ENCODE peak calls at places on chromosomes 5 and 9, in four cellular contexts. N is uterus, G is lower lobe of right lung, B is GM20000. K is an unnamed sample.

GRCh38 chr5:87243161-87243877 is 24.4 kb upstream of the RASA1 start:
- DNase-seq in N (no peak), G (no peak), B (no peak), K (peak)

GRCh38 chr5:83562207-83562606 is 90.7 kb downstream of the VCAN start:
- DNase-seq in N (no peak), G (no peak), B (no peak), K (no peak)

GRCh38 chr5:54024466-54024865 is 285.9 kb downstream of the ARL15 start:
- DNase-seq in N (no peak), G (no peak), B (no peak), K (peak)

GRCh38 chr9:88074931-88075330 is 63.3 kb downstream of the SPATA31C2 start:
- DNase-seq in N (no peak), G (no peak), B (no peak), K (no peak)

GRCh38 chr5:77262685-77263084 is 52.2 kb downstream of the PDE8B start:
- DNase-seq in N (no peak), G (no peak), B (no peak), K (no peak)

GRCh38 chr5:54743997-54744788 is 226.6 kb downstream of the SNX18 start:
- DNase-seq in N (no peak), G (peak), B (peak), K (no peak)

GRCh38 chr9:14151451-14151850 is 162.5 kb downstream of the NFIB start:
- DNase-seq in N (no peak), G (no peak), B (no peak), K (no peak)

GRCh38 chr5:138975098-138975847 is 100.1 kb upstream of the LRRTM2 start:
- DNase-seq in N (peak), G (no peak), B (no peak), K (peak)

GRCh38 chr5:96228449-96228848 is 204.6 kb downstream of the PCSK1 start:
- DNase-seq in N (no peak), G (no peak), B (no peak), K (no peak)

GRCh38 chr9:21096901-21097255 is 19.1 kb upstream of the IFNB1 start:
- DNase-seq in N (no peak), G (no peak), B (no peak), K (no peak)

GRCh38 chr9:115777610-115778009 is 376.0 kb upstream of the PAPPA start:
- DNase-seq in N (no peak), G (no peak), B (no peak), K (peak)

GRCh38 chr5:133996683-133997252 is 8.0 kb downstream of the VDAC1 start:
- DNase-seq in N (no peak), G (no peak), B (no peak), K (peak)

GRCh38 chr9:112006361-112007020 is 109.9 kb downstream of the UGCG start:
- DNase-seq in N (no peak), G (no peak), B (no peak), K (no peak)

GRCh38 chr5:80250801-80251200 is 5.0 kb downstream of the SERINC5 start:
- DNase-seq in N (no peak), G (no peak), B (no peak), K (no peak)

GRCh38 chr9:124468061-124468740 is 17.9 kb downstream of the ADGRD2 start:
- DNase-seq in N (no peak), G (peak), B (no peak), K (no peak)

GRCh38 chr9:102974530-102974929 is 20.6 kb upstream of the CYLC2 start:
- DNase-seq in N (no peak), G (no peak), B (no peak), K (no peak)

GRCh38 chr5:155978805-155979204 is 348.2 kb upstream of the SGCD start:
- DNase-seq in N (no peak), G (no peak), B (no peak), K (no peak)

GRCh38 chr5:131671994-131672655 is 37.1 kb upstream of the RAPGEF6 start:
- DNase-seq in N (no peak), G (no peak), B (no peak), K (peak)

GRCh38 chr5:151596839-151597539 is 5.9 kb upstream of the FAT2 start:
- DNase-seq in N (no peak), G (no peak), B (no peak), K (peak)

GRCh38 chr5:32210151-32210550 is 36.0 kb upstream of the GOLPH3 start:
- DNase-seq in N (no peak), G (no peak), B (no peak), K (no peak)

GRCh38 chr9:28774433-28775029 is 1201.2 kb upstream of the C9orf72 start:
- DNase-seq in N (no peak), G (no peak), B (peak), K (peak)
- TF ChIP-seq CTCF in N (peak), G (peak), B (no peak), K (peak)

GRCh38 chr9:34869390-34869789 is 88.7 kb upstream of the PHF24 start:
- DNase-seq in N (no peak), G (no peak), B (no peak), K (peak)
- TF ChIP-seq CTCF in N (no peak), G (peak), B (no peak), K (peak)

DNA sequence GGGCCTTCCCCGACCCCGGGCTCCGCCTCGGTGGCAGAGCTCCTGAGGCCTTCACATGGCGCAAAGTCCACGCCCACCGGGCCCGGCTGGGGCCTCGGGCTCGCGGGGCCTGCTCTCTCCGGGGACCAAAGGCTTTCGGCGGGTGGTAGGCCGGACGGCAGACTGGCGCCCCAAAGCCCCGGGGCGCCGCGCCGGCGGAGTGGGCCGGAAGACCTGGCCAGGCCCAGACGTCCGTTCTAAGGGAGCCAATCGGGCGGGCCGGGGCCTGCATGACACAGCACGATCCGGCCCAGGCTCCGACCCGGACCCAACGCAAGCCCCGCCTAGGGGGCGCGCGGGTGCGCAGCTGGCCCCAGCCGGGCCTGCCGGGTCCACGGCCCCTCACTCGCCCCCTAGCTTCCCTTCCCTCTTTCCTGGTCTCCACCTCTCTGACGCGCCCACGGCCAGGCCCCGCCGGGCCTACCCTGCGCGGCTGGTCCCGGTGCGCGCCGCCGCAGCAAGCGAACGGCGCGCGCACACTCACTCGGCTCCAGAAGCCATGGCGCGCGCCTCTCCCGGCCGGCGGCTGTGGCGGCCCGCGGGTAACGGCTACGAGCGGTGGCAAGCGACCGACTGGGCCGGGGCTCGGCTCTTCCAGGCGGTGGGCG is 488 bp downstream of the VCP start:
- DNase-seq in N (peak), G (peak), B (peak), K (peak)
- TF ChIP-seq CTCF in N (peak), G (peak), B (peak), K (peak)

GRCh38 chr5:66596791-66597757 is 881 bp downstream of the MAST4 start:
- DNase-seq in N (peak), G (peak), B (peak), K (peak)

GRCh38 chr5:66595877-66596790 is at the start of gene MAST4:
- DNase-seq in N (peak), G (peak), B (peak), K (peak)
- TF ChIP-seq CTCF in N (no peak), G (no peak), B (no peak), K (no peak)

GRCh38 chr9:109652971-109653370 is 127.0 kb upstream of the PALM2AKAP2 start:
- DNase-seq in N (no peak), G (no peak), B (no peak), K (peak)
- TF ChIP-seq CTCF in N (no peak), G (peak), B (no peak), K (peak)

DNA sequence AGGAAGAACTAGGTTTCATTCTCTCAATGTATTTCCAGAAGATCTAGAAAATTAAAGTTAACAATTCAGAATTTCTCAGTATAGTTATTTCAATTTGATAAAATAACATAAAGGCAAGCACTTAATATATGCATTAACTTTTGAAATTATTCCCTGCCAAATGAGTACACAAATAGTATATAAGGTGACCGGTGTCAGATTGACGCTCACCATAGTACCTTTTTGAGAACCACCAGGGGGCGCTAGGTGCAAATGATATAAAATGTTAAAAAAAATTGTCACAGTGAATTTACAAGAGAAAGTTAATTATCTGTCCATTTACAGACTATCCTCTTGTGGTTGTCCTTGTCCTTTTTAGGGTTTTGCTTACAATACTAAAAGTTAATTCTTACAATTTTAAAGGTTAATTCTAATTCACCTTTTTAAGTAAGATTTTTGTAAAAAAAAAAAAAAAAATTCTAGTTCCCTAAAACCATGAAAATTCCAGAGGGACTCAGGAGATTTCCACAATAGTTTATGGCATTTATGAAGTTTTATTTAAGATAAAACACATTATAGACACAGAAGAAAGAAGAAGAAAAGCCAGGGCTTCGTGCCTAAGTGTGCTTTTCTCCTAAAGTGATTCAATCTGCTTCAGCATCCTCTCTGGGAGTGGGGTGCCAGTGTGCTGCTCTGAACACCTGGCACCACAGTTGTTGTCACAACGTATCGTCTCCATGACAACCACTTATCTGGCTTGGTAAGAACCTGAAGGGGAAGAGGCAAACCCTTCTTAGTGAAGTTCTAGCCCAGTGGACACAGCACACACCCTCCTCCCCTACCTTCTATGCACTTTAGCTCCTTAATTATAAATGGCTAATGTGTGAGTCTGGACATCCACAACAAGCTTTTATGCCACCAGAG is 1.7 kb downstream of the ADAMTS16 start:
- DNase-seq in N (peak), G (no peak), B (peak), K (peak)
- TF ChIP-seq CTCF in N (peak), G (peak), B (peak), K (peak)

DNA sequence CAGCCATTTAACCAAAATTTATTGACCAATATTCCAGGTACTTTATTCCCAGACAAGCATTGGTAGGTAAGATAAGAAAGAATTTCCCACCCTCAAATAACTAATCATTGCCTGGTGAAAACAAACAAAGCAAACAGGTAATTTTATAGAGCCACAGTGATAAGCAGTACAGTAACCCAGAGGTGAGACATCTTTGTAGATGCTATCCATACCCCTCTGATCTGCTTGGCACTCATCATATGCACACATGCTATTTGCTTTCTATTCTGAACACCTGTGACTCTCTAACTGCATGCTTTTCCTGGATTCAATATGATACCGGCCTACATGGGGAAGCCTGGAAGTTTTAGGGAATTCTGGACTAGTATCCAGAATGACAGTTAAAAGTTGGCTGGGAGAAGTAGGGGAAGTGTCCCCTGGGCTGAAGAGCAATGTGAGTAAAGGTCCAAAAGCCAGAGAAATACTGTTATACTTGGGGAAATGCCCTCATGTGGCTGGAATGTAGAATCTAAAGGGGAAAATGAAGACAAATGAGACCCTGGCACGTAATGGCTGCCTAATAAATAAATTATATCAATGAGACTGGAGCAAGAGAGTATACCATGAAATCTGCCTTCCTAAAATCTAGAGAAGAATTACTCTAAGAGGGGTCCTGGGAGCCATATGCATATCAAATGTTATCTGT is 243.8 kb upstream of the ADAMTSL1 start:
- DNase-seq in N (no peak), G (no peak), B (no peak), K (no peak)
- TF ChIP-seq CTCF in N (no peak), G (no peak), B (no peak), K (no peak)

GRCh38 chr9:127437497-127438264 is 13.5 kb downstream of the ZNF79 start:
- DNase-seq in N (no peak), G (no peak), B (no peak), K (no peak)
- TF ChIP-seq CTCF in N (no peak), G (no peak), B (no peak), K (peak)

GRCh38 chr5:62296998-62297397 is 9.0 kb upstream of the KIF2A start:
- DNase-seq in N (no peak), G (no peak), B (no peak), K (no peak)
- TF ChIP-seq CTCF in N (no peak), G (no peak), B (no peak), K (no peak)